ENCODE peak calls at places on chromosome 6, in seven cellular contexts. R is GM12892; S is stimulated activated CD4-positive, alpha-beta T cell treated with anti-CD3 and anti-CD28 coated beads, Interleukin-1b, Interleukin-23, amount 100 ng/mL, for 4 hours; G is RWPE1; T is KG1; A is HEK293T; F is Peyer's patch. V is an unnamed sample.

GRCh38 chr6:1326535-1327121 is 14.7 kb downstream of the FOXQ1 start:
- DNase-seq in G (no peak), F (no peak), T (no peak), S (no peak), R (no peak), A (no peak), V (no peak)

GRCh38 chr6:132298344-132298949 is 102.8 kb downstream of the MOXD1 start:
- DNase-seq in T (peak), R (no peak), A (peak), S (no peak), F (peak), G (peak), V (peak)

GRCh38 chr6:142802124-142802523 is 142.9 kb downstream of the HIVEP2 start:
- DNase-seq in A (no peak), G (peak), S (no peak), T (no peak), R (no peak), F (no peak), V (peak)

GRCh38 chr6:84908304-84908904 is 144.0 kb upstream of the TBX18 start:
- DNase-seq in R (no peak), S (no peak), T (no peak), G (no peak), F (no peak), A (no peak), V (no peak)

GRCh38 chr6:44496705-44497369 is 109.3 kb downstream of the CDC5L start:
- DNase-seq in T (no peak), R (no peak), A (no peak), S (no peak), G (no peak), F (no peak), V (no peak)

GRCh38 chr6:2516059-2516458 is 234.7 kb downstream of the MYLK4 start:
- DNase-seq in A (no peak), F (no peak), G (no peak), T (no peak), S (no peak), R (no peak), V (no peak)

GRCh38 chr6:586553-586952 is 70.3 kb downstream of the HUS1B start:
- DNase-seq in T (no peak), A (no peak), S (no peak), R (no peak), F (no peak), G (peak), V (no peak)

GRCh38 chr6:147345902-147346301 is 141.7 kb downstream of the STXBP5 start:
- DNase-seq in T (no peak), A (no peak), S (no peak), F (no peak), G (no peak), R (no peak), V (no peak)

GRCh38 chr6:131963063-131963462 is 11.9 kb upstream of the CCN2 start:
- DNase-seq in G (no peak), S (no peak), A (no peak), F (no peak), T (no peak), R (no peak), V (no peak)

GRCh38 chr6:38302081-38302480 is 337.6 kb downstream of the BTBD9 start:
- DNase-seq in R (no peak), F (no peak), G (no peak), S (no peak), T (no peak), A (no peak), V (no peak)

GRCh38 chr6:25302677-25303128 is 23.5 kb downstream of the CARMIL1 start:
- DNase-seq in A (no peak), F (no peak), G (no peak), S (no peak), R (no peak), T (no peak), V (no peak)

GRCh38 chr6:157050537-157051280 is 272.6 kb downstream of the TMEM242 start:
- DNase-seq in R (no peak), F (no peak), T (no peak), S (no peak), G (no peak), A (no peak), V (no peak)

GRCh38 chr6:155056756-155057155 is 61.6 kb downstream of the TIAM2 start:
- DNase-seq in A (no peak), G (no peak), S (no peak), R (no peak), T (no peak), F (no peak), V (no peak)

GRCh38 chr6:152697634-152698033 is at the start of gene MYCT1:
- DNase-seq in R (no peak), F (no peak), T (no peak), G (no peak), A (no peak), S (no peak), V (no peak)

GRCh38 chr6:53089948-53090347 is 24.7 kb downstream of the FBXO9 start:
- DNase-seq in G (no peak), T (no peak), S (no peak), R (no peak), F (no peak), A (no peak), V (no peak)

GRCh38 chr6:109896333-109896732 is 81.8 kb upstream of the GPR6 start:
- DNase-seq in G (no peak), A (no peak), R (no peak), F (no peak), T (no peak), S (no peak), V (no peak)

GRCh38 chr6:21348462-21349195 is 244.9 kb upstream of the SOX4 start:
- DNase-seq in F (no peak), R (no peak), T (no peak), G (no peak), S (no peak), A (peak), V (no peak)

GRCh38 chr6:73452107-73452461 is at the start of gene CGAS:
- DNase-seq in A (no peak), F (peak), R (peak), T (peak), G (peak), S (peak), V (peak)

GRCh38 chr6:144334150-144334708 is 49.1 kb downstream of the UTRN start:
- DNase-seq in F (peak), A (no peak), G (no peak), R (no peak), T (peak), S (peak), V (no peak)

GRCh38 chr6:156948807-156949206 is 171.6 kb downstream of the ARID1B start:
- DNase-seq in T (no peak), S (no peak), F (no peak), R (no peak), A (no peak), G (peak), V (peak)

GRCh38 chr6:107114872-107115694 is at the start of gene BEND3:
- DNase-seq in G (peak), F (peak), T (no peak), A (peak), R (no peak), S (peak), V (peak)

GRCh38 chr6:45420083-45420908 is 42.6 kb upstream of the SUPT3H start:
- DNase-seq in R (no peak), A (no peak), G (no peak), S (no peak), T (no peak), F (peak), V (no peak)

GRCh38 chr6:80767808-80768207 is 661.3 kb downstream of the BCKDHB start:
- DNase-seq in A (no peak), G (peak), T (no peak), F (peak), S (no peak), R (no peak), V (peak)

GRCh38 chr6:153790881-153791473 is 248.1 kb upstream of the OPRM1 start:
- DNase-seq in T (no peak), S (no peak), A (peak), R (no peak), G (no peak), F (peak), V (peak)

V was measured in trophoblast cell.